ENCODE peak calls at places on chromosomes 3 and 15, in seven cellular contexts. One of them, this sample, is unnamed.

GRCh38 chr3:189353318-189353958 is 181.7 kb downstream of the TPRG1 start:
- DNase-seq in A549: peak; percentile 85
- DNase-seq in stomach: no peak
- DNase-seq in ovary: no peak
- DNase-seq in tibial nerve: no peak
- DNase-seq in transverse colon: no peak
- DNase-seq in suprapubic skin: no peak
- DNase-seq in this sample: no peak

GRCh38 chr15:77507151-77507847 is 86.6 kb downstream of the HMG20A start:
- DNase-seq in A549: no peak
- DNase-seq in stomach: peak; percentile 80
- DNase-seq in ovary: peak; percentile 59
- DNase-seq in tibial nerve: peak; percentile 40
- DNase-seq in transverse colon: peak; percentile 64
- DNase-seq in suprapubic skin: peak; percentile 83
- DNase-seq in this sample: no peak

GRCh38 chr15:88740356-88740755 is 62.9 kb upstream of the ACAN start:
- DNase-seq in A549: no peak
- DNase-seq in stomach: no peak
- DNase-seq in ovary: no peak
- DNase-seq in tibial nerve: no peak
- DNase-seq in transverse colon: no peak
- DNase-seq in suprapubic skin: no peak
- DNase-seq in this sample: peak; percentile 83

GRCh38 chr15:58060575-58060974 is 4.9 kb downstream of the ALDH1A2 start:
- DNase-seq in A549: no peak
- DNase-seq in stomach: no peak
- DNase-seq in ovary: no peak
- DNase-seq in tibial nerve: no peak
- DNase-seq in transverse colon: no peak
- DNase-seq in suprapubic skin: no peak
- DNase-seq in this sample: no peak

GRCh38 chr3:140270329-140270728 is 335.3 kb downstream of the CLSTN2 start:
- DNase-seq in A549: no peak
- DNase-seq in stomach: no peak
- DNase-seq in ovary: no peak
- DNase-seq in tibial nerve: no peak
- DNase-seq in transverse colon: no peak
- DNase-seq in suprapubic skin: no peak
- DNase-seq in this sample: no peak

GRCh38 chr15:45550436-45550835 is 27.9 kb upstream of the SLC30A4 start:
- DNase-seq in A549: no peak
- DNase-seq in stomach: no peak
- DNase-seq in ovary: no peak
- DNase-seq in tibial nerve: no peak
- DNase-seq in transverse colon: no peak
- DNase-seq in suprapubic skin: no peak
- DNase-seq in this sample: no peak

GRCh38 chr15:79896131-79896633 is 632 bp downstream of the MTHFS start:
- DNase-seq in A549: no peak
- DNase-seq in stomach: no peak
- DNase-seq in ovary: no peak
- DNase-seq in tibial nerve: no peak
- DNase-seq in transverse colon: no peak
- DNase-seq in suprapubic skin: no peak
- DNase-seq in this sample: no peak

GRCh38 chr3:150783920-150784746 is 21.2 kb upstream of the SIAH2 start:
- DNase-seq in A549: no peak
- DNase-seq in stomach: no peak
- DNase-seq in ovary: no peak
- DNase-seq in tibial nerve: no peak
- DNase-seq in transverse colon: no peak
- DNase-seq in suprapubic skin: no peak
- DNase-seq in this sample: no peak

GRCh38 chr3:62592408-62592807 is 219.1 kb upstream of the FEZF2 start:
- DNase-seq in A549: no peak
- DNase-seq in stomach: peak; percentile 30
- DNase-seq in ovary: no peak
- DNase-seq in tibial nerve: no peak
- DNase-seq in transverse colon: no peak
- DNase-seq in suprapubic skin: no peak
- DNase-seq in this sample: no peak

GRCh38 chr3:44289882-44290462 is 48.3 kb downstream of the TOPAZ1 start:
- DNase-seq in A549: no peak
- DNase-seq in stomach: no peak
- DNase-seq in ovary: no peak
- DNase-seq in tibial nerve: no peak
- DNase-seq in transverse colon: no peak
- DNase-seq in suprapubic skin: no peak
- DNase-seq in this sample: no peak

GRCh38 chr15:63793046-63793483 is 40.7 kb downstream of the HERC1 start:
- DNase-seq in A549: no peak
- DNase-seq in stomach: no peak
- DNase-seq in ovary: no peak
- DNase-seq in tibial nerve: no peak
- DNase-seq in transverse colon: no peak
- DNase-seq in suprapubic skin: no peak
- DNase-seq in this sample: no peak

GRCh38 chr3:122484985-122485384 is 29.8 kb downstream of the KPNA1 start:
- DNase-seq in A549: no peak
- DNase-seq in stomach: peak; percentile 30
- DNase-seq in ovary: peak; percentile 23
- DNase-seq in tibial nerve: no peak
- DNase-seq in transverse colon: no peak
- DNase-seq in suprapubic skin: no peak
- DNase-seq in this sample: no peak

GRCh38 chr3:129890125-129890524 is 3.4 kb downstream of the TMCC1 start:
- DNase-seq in A549: no peak
- DNase-seq in stomach: no peak
- DNase-seq in ovary: no peak
- DNase-seq in tibial nerve: peak; percentile 10
- DNase-seq in transverse colon: no peak
- DNase-seq in suprapubic skin: no peak
- DNase-seq in this sample: no peak

GRCh38 chr3:17581421-17582080 is 160.9 kb downstream of the TBC1D5 start:
- DNase-seq in A549: no peak
- DNase-seq in stomach: no peak
- DNase-seq in ovary: no peak
- DNase-seq in tibial nerve: no peak
- DNase-seq in transverse colon: no peak
- DNase-seq in suprapubic skin: no peak
- DNase-seq in this sample: no peak

GRCh38 chr3:23756206-23756840 is 49.4 kb upstream of the UBE2E1 start:
- DNase-seq in A549: no peak
- DNase-seq in stomach: no peak
- DNase-seq in ovary: no peak
- DNase-seq in tibial nerve: no peak
- DNase-seq in transverse colon: no peak
- DNase-seq in suprapubic skin: no peak
- DNase-seq in this sample: no peak

GRCh38 chr3:150346956-150347863 is 60.9 kb upstream of the TSC22D2 start:
- DNase-seq in A549: no peak
- DNase-seq in stomach: no peak
- DNase-seq in ovary: no peak
- DNase-seq in tibial nerve: no peak
- DNase-seq in transverse colon: no peak
- DNase-seq in suprapubic skin: no peak
- DNase-seq in this sample: no peak

GRCh38 chr3:196378442-196378841 is 40.3 kb upstream of the TM4SF19 start:
- DNase-seq in A549: no peak
- DNase-seq in stomach: no peak
- DNase-seq in ovary: no peak
- DNase-seq in tibial nerve: no peak
- DNase-seq in transverse colon: no peak
- DNase-seq in suprapubic skin: no peak
- DNase-seq in this sample: no peak

GRCh38 chr15:62672268-62672667 is 370.3 kb upstream of the TPM1 start:
- DNase-seq in A549: no peak
- DNase-seq in stomach: no peak
- DNase-seq in ovary: no peak
- DNase-seq in tibial nerve: no peak
- DNase-seq in transverse colon: no peak
- DNase-seq in suprapubic skin: no peak
- DNase-seq in this sample: no peak

GRCh38 chr3:33578325-33579180 is 138.3 kb upstream of the UBP1 start:
- DNase-seq in A549: peak; percentile 82
- DNase-seq in stomach: no peak
- DNase-seq in ovary: no peak
- DNase-seq in tibial nerve: no peak
- DNase-seq in transverse colon: no peak
- DNase-seq in suprapubic skin: no peak
- DNase-seq in this sample: no peak

GRCh38 chr3:144629413-144629812 is 657.8 kb downstream of the DIPK2A start:
- DNase-seq in A549: no peak
- DNase-seq in stomach: no peak
- DNase-seq in ovary: no peak
- DNase-seq in tibial nerve: no peak
- DNase-seq in transverse colon: no peak
- DNase-seq in suprapubic skin: no peak
- DNase-seq in this sample: no peak

GRCh38 chr3:49456417-49456816 is 13.7 kb upstream of the DAG1 start:
- DNase-seq in A549: no peak
- DNase-seq in stomach: no peak
- DNase-seq in ovary: no peak
- DNase-seq in tibial nerve: no peak
- DNase-seq in transverse colon: no peak
- DNase-seq in suprapubic skin: no peak
- DNase-seq in this sample: no peak

GRCh38 chr3:63685340-63685739 is 32.9 kb downstream of the SNTN start:
- DNase-seq in A549: no peak
- DNase-seq in stomach: no peak
- DNase-seq in ovary: no peak
- DNase-seq in tibial nerve: no peak
- DNase-seq in transverse colon: no peak
- DNase-seq in suprapubic skin: no peak
- DNase-seq in this sample: no peak

GRCh38 chr3:63693351-63693750 is 40.9 kb downstream of the SNTN start:
- DNase-seq in A549: no peak
- DNase-seq in stomach: no peak
- DNase-seq in ovary: no peak
- DNase-seq in tibial nerve: no peak
- DNase-seq in transverse colon: no peak
- DNase-seq in suprapubic skin: no peak
- DNase-seq in this sample: no peak

GRCh38 chr3:63689285-63689684 is 36.8 kb downstream of the SNTN start:
- DNase-seq in A549: no peak
- DNase-seq in stomach: no peak
- DNase-seq in ovary: no peak
- DNase-seq in tibial nerve: no peak
- DNase-seq in transverse colon: no peak
- DNase-seq in suprapubic skin: no peak
- DNase-seq in this sample: no peak

GRCh38 chr3:63684081-63684480 is 31.6 kb downstream of the SNTN start:
- DNase-seq in A549: no peak
- DNase-seq in stomach: no peak
- DNase-seq in ovary: no peak
- DNase-seq in tibial nerve: no peak
- DNase-seq in transverse colon: no peak
- DNase-seq in suprapubic skin: no peak
- DNase-seq in this sample: no peak

GRCh38 chr3:63687569-63688233 is 35.2 kb downstream of the SNTN start:
- DNase-seq in A549: no peak
- DNase-seq in stomach: no peak
- DNase-seq in ovary: no peak
- DNase-seq in tibial nerve: no peak
- DNase-seq in transverse colon: no peak
- DNase-seq in suprapubic skin: no peak
- DNase-seq in this sample: no peak
- TF ChIP-seq EP300 in A549: no peak
- TF ChIP-seq EP300 in stomach: no peak
- TF ChIP-seq EP300 in ovary: no peak
- TF ChIP-seq EP300 in tibial nerve: no peak
- TF ChIP-seq EP300 in transverse colon: no peak
- TF ChIP-seq EP300 in suprapubic skin: no peak
- TF ChIP-seq EP300 in this sample: no peak

DNA sequence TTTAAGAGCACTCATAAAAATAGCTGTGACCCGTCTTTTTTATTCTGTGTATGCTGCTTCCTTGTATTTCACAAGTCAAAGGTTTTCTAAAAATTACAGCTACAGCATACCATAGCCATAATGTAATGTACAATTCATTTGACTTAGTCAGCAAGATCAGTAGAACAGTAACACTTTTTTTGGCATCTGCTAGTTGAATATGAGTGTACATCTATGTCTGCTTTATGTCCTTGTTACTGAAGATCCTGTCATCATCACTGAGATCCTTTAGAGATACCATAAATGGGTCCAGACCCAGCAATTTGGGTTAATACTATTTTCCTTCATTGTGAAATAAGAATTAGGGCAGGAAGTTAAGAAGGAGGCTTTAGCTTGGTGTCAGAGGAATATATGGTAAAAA is 42.2 kb downstream of the CMSS1 start:
- DNase-seq in A549: peak; percentile 36
- DNase-seq in stomach: no peak
- DNase-seq in ovary: no peak
- DNase-seq in tibial nerve: no peak
- DNase-seq in transverse colon: no peak
- DNase-seq in suprapubic skin: no peak
- DNase-seq in this sample: no peak
- H3K4me1 ChIP-seq in A549: peaks cover 25% of the 10 kb centered on the region
- H3K4me1 ChIP-seq in stomach: peaks cover 17% of the 10 kb centered on the region
- H3K4me1 ChIP-seq in ovary: peaks cover 12% of the 10 kb centered on the region
- H3K4me1 ChIP-seq in tibial nerve: peaks cover 43% of the 10 kb centered on the region
- H3K4me1 ChIP-seq in transverse colon: peaks cover 5% of the 10 kb centered on the region
- H3K4me1 ChIP-seq in suprapubic skin: peaks cover 13% of the 10 kb centered on the region
- H3K4me1 ChIP-seq in this sample: peaks cover 90% of the 10 kb centered on the region

GRCh38 chr15:71548317-71548908 is 261.9 kb upstream of the NR2E3 start:
- DNase-seq in A549: no peak
- DNase-seq in stomach: no peak
- DNase-seq in ovary: no peak
- DNase-seq in tibial nerve: no peak
- DNase-seq in transverse colon: no peak
- DNase-seq in suprapubic skin: no peak
- DNase-seq in this sample: peak; percentile 74

GRCh38 chr15:71551566-71551965 is 258.8 kb upstream of the NR2E3 start:
- DNase-seq in A549: no peak
- DNase-seq in stomach: no peak
- DNase-seq in ovary: no peak
- DNase-seq in tibial nerve: no peak
- DNase-seq in transverse colon: no peak
- DNase-seq in suprapubic skin: no peak
- DNase-seq in this sample: no peak

GRCh38 chr15:71547066-71547465 is 263.3 kb upstream of the NR2E3 start:
- DNase-seq in A549: no peak
- DNase-seq in stomach: peak; percentile 47
- DNase-seq in ovary: no peak
- DNase-seq in tibial nerve: peak; percentile 34
- DNase-seq in transverse colon: no peak
- DNase-seq in suprapubic skin: no peak
- DNase-seq in this sample: peak; percentile 84

GRCh38 chr15:71549100-71549499 is 261.3 kb upstream of the NR2E3 start:
- DNase-seq in A549: no peak
- DNase-seq in stomach: no peak
- DNase-seq in ovary: no peak
- DNase-seq in tibial nerve: no peak
- DNase-seq in transverse colon: no peak
- DNase-seq in suprapubic skin: no peak
- DNase-seq in this sample: peak; percentile 60

GRCh38 chr15:71549697-71550096 is 260.7 kb upstream of the NR2E3 start:
- DNase-seq in A549: no peak
- DNase-seq in stomach: peak; percentile 66
- DNase-seq in ovary: no peak
- DNase-seq in tibial nerve: no peak
- DNase-seq in transverse colon: no peak
- DNase-seq in suprapubic skin: no peak
- DNase-seq in this sample: no peak
- H3K4me3 ChIP-seq in A549: no peak overlapping the region
- H3K4me3 ChIP-seq in stomach: peak overlapping the region; percentile 39
- H3K4me3 ChIP-seq in ovary: no peak overlapping the region
- H3K4me3 ChIP-seq in tibial nerve: no peak overlapping the region
- H3K4me3 ChIP-seq in transverse colon: no peak overlapping the region
- H3K4me3 ChIP-seq in suprapubic skin: no peak overlapping the region
- H3K4me3 ChIP-seq in this sample: no peak overlapping the region

GRCh38 chr3:171181907-171182690 is 155.6 kb upstream of the SLC2A2 start:
- DNase-seq in A549: no peak
- DNase-seq in stomach: no peak
- DNase-seq in ovary: no peak
- DNase-seq in tibial nerve: no peak
- DNase-seq in transverse colon: no peak
- DNase-seq in suprapubic skin: no peak
- DNase-seq in this sample: no peak
- TF ChIP-seq EP300 in A549: no peak
- TF ChIP-seq EP300 in stomach: no peak
- TF ChIP-seq EP300 in ovary: no peak
- TF ChIP-seq EP300 in tibial nerve: no peak
- TF ChIP-seq EP300 in transverse colon: no peak
- TF ChIP-seq EP300 in suprapubic skin: no peak
- TF ChIP-seq EP300 in this sample: no peak